ENCODE peak calls at places on chromosomes 12 and 14, in eight cellular contexts. One of them, this sample, is unnamed.

GRCh38 chr12:6424008-6424347 is 20.8 kb upstream of the CD27 start:
- DNase-seq in hypothalamus: no peak
- DNase-seq in SIG-M5: no peak
- DNase-seq in iris pigment epithelial cell: no peak
- DNase-seq in ELF-1: no peak
- DNase-seq in GM12892: no peak
- DNase-seq in SJSA1: no peak
- DNase-seq in effector CD4-positive, alpha-beta T cell: no peak
- DNase-seq in this sample: no peak

GRCh38 chr12:42039146-42039545 is 105.5 kb downstream of the GXYLT1 start:
- DNase-seq in hypothalamus: no peak
- DNase-seq in GM12892: no peak
- DNase-seq in SIG-M5: no peak
- DNase-seq in effector CD4-positive, alpha-beta T cell: no peak
- DNase-seq in ELF-1: no peak
- DNase-seq in SJSA1: no peak
- DNase-seq in iris pigment epithelial cell: peak; percentile 78
- DNase-seq in this sample: no peak

GRCh38 chr14:91509083-91509877 is 830 bp downstream of the PPP4R3A start:
- DNase-seq in GM12892: peak; percentile 34
- DNase-seq in ELF-1: peak; percentile 49
- DNase-seq in effector CD4-positive, alpha-beta T cell: peak; percentile 13
- DNase-seq in SJSA1: peak; percentile 40
- DNase-seq in hypothalamus: peak; percentile 52
- DNase-seq in SIG-M5: no peak
- DNase-seq in iris pigment epithelial cell: peak; percentile 15
- DNase-seq in this sample: peak; percentile 32

GRCh38 chr14:59086241-59086899 is 102.1 kb upstream of the DAAM1 start:
- DNase-seq in SJSA1: no peak
- DNase-seq in effector CD4-positive, alpha-beta T cell: no peak
- DNase-seq in iris pigment epithelial cell: peak; percentile 70
- DNase-seq in GM12892: no peak
- DNase-seq in SIG-M5: no peak
- DNase-seq in hypothalamus: no peak
- DNase-seq in ELF-1: no peak
- DNase-seq in this sample: no peak

GRCh38 chr12:108442077-108442476 is 73.0 kb upstream of the FICD start:
- DNase-seq in ELF-1: peak; percentile 90
- DNase-seq in effector CD4-positive, alpha-beta T cell: no peak
- DNase-seq in hypothalamus: no peak
- DNase-seq in GM12892: no peak
- DNase-seq in SIG-M5: no peak
- DNase-seq in SJSA1: no peak
- DNase-seq in iris pigment epithelial cell: no peak
- DNase-seq in this sample: no peak

GRCh38 chr12:1576410-1577240 is 17.8 kb downstream of the FBXL14 start:
- DNase-seq in SJSA1: no peak
- DNase-seq in iris pigment epithelial cell: peak; percentile 79
- DNase-seq in SIG-M5: no peak
- DNase-seq in effector CD4-positive, alpha-beta T cell: no peak
- DNase-seq in GM12892: no peak
- DNase-seq in hypothalamus: no peak
- DNase-seq in ELF-1: peak; percentile 63
- DNase-seq in this sample: no peak

GRCh38 chr12:22283006-22283506 is 51.5 kb downstream of the ST8SIA1 start:
- DNase-seq in SIG-M5: no peak
- DNase-seq in ELF-1: no peak
- DNase-seq in effector CD4-positive, alpha-beta T cell: no peak
- DNase-seq in iris pigment epithelial cell: peak; percentile 72
- DNase-seq in hypothalamus: no peak
- DNase-seq in SJSA1: peak; percentile 31
- DNase-seq in GM12892: no peak
- DNase-seq in this sample: no peak

GRCh38 chr14:92928961-92929688 is 6.2 kb downstream of the CHGA start:
- DNase-seq in effector CD4-positive, alpha-beta T cell: no peak
- DNase-seq in iris pigment epithelial cell: no peak
- DNase-seq in ELF-1: no peak
- DNase-seq in SJSA1: no peak
- DNase-seq in GM12892: no peak
- DNase-seq in SIG-M5: no peak
- DNase-seq in hypothalamus: no peak
- DNase-seq in this sample: no peak